ENCODE peak calls at places on chromosome 6, in six cellular contexts. O is kidney, C is OCI-LY7, S is fibroblast of lung, H is heart right ventricle, W is A673. K is an unnamed sample.
A peak's percentile ranks its signal among the peaks of the same experiment; 100 is the strongest.

GRCh38 chr6:132205946-132206345 is 195.3 kb downstream of the MOXD1 start:
- DNase-seq in C (no peak), W (no peak), O (no peak), H (no peak), S (no peak), K (no peak)

GRCh38 chr6:44868335-44868668 is 459.8 kb upstream of the RUNX2 start:
- DNase-seq in H (no peak), S (no peak), W (no peak), C (no peak), O (no peak), K (no peak)

GRCh38 chr6:140871911-140872310 is 1260.8 kb upstream of the GJE1 start:
- DNase-seq in S (peak; percentile 70), H (no peak), C (no peak), O (no peak), W (no peak), K (no peak)

GRCh38 chr6:140857734-140858380 is 1274.9 kb upstream of the GJE1 start:
- DNase-seq in W (peak; percentile 23), S (peak; percentile 99), O (no peak), H (no peak), C (no peak), K (no peak)

GRCh38 chr6:148407372-148407771 is 64.7 kb downstream of the SASH1 start:
- DNase-seq in S (peak; percentile 98), H (no peak), W (no peak), C (no peak), O (no peak), K (no peak)

GRCh38 chr6:41071923-41072835 is at the start of gene OARD1:
- DNase-seq in C (peak; percentile 99), H (peak; percentile 100), W (peak; percentile 90), O (peak; percentile 100), S (peak; percentile 88), K (peak; percentile 99)

GRCh38 chr6:170051229-170052172 is 239.4 kb downstream of the DLL1 start:
- DNase-seq in O (peak; percentile 66), H (no peak), S (no peak), W (no peak), C (no peak), K (peak; percentile 16)

GRCh38 chr6:10429638-10430427 is 15.0 kb upstream of the TFAP2A start:
- DNase-seq in W (peak; percentile 85), C (peak; percentile 64), H (no peak), S (peak; percentile 58), O (no peak), K (no peak)

GRCh38 chr6:98932424-98932823 is 15.3 kb downstream of the FBXL4 start:
- DNase-seq in C (no peak), S (no peak), O (no peak), H (no peak), W (no peak), K (no peak)

GRCh38 chr6:138682722-138683521 is 90.6 kb upstream of the CCDC28A start:
- DNase-seq in H (peak; percentile 15), S (peak; percentile 82), W (no peak), O (no peak), C (no peak), K (no peak)

GRCh38 chr6:24332306-24332705 is 25.6 kb downstream of the DCDC2 start:
- DNase-seq in O (no peak), S (no peak), W (no peak), H (no peak), C (no peak), K (peak; percentile 51)

GRCh38 chr6:63805808-63806572 is 170.4 kb downstream of the PHF3 start:
- DNase-seq in O (no peak), C (no peak), S (peak; percentile 92), H (no peak), W (peak; percentile 90), K (peak; percentile 8)

GRCh38 chr6:10425973-10426780 is 11.3 kb upstream of the TFAP2A start:
- DNase-seq in W (peak; percentile 82), H (no peak), O (peak; percentile 89), C (peak; percentile 14), S (no peak), K (no peak)

GRCh38 chr6:170082531-170083187 is 208.2 kb downstream of the DLL1 start:
- DNase-seq in O (no peak), H (peak; percentile 2), C (no peak), W (no peak), S (no peak), K (peak; percentile 26)

GRCh38 chr6:148538251-148539190 is 195.9 kb downstream of the SASH1 start:
- DNase-seq in S (peak; percentile 59), H (no peak), W (no peak), O (no peak), C (no peak), K (no peak)

GRCh38 chr6:151738267-151738666 is 69.2 kb upstream of the ESR1 start:
- DNase-seq in H (no peak), C (no peak), W (no peak), S (no peak), O (no peak), K (no peak)

GRCh38 chr6:89640804-89641203 is 2.3 kb upstream of the LYRM2 start:
- DNase-seq in C (no peak), O (no peak), S (no peak), H (no peak), W (no peak), K (no peak)

GRCh38 chr6:137839076-137839475 is 28.0 kb upstream of the TNFAIP3 start:
- DNase-seq in H (no peak), W (no peak), S (no peak), C (no peak), O (no peak), K (no peak)

GRCh38 chr6:52720301-52720700 is 43.0 kb downstream of the GSTA2 start:
- DNase-seq in H (no peak), O (no peak), S (no peak), W (no peak), C (no peak), K (no peak)

GRCh38 chr6:150191809-150192208 is 49.0 kb downstream of the PPP1R14C start:
- DNase-seq in C (no peak), S (no peak), W (no peak), H (no peak), O (no peak), K (no peak)

GRCh38 chr6:150184850-150185480 is 42.1 kb downstream of the PPP1R14C start:
- DNase-seq in O (no peak), C (peak; percentile 57), S (no peak), H (no peak), W (no peak), K (no peak)

GRCh38 chr6:150186129-150186898 is 43.5 kb downstream of the PPP1R14C start:
- DNase-seq in C (no peak), W (no peak), S (no peak), H (no peak), O (no peak), K (no peak)

GRCh38 chr6:150185697-150186096 is 42.9 kb downstream of the PPP1R14C start:
- DNase-seq in H (no peak), C (peak; percentile 32), W (no peak), O (peak; percentile 73), S (no peak), K (no peak)

DNA sequence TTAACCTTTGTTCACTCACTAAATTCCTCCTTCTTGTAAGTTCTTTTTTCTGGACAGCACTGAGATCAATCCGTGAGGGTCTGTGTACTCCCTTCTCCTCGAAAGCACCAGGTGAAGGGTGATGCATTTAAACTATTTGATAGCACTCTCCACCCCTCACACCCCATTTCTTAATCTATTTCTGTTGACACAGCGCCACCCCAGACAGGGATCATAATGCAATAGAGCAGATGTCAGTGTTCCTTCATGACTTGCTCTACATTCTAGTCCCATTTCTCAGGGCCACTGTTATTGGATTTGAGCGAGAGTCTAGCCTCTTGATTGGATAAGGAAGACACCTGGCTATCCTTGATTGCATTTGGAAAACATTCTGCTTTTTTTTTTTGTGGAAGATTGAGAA is 46.3 kb downstream of the PPP1R14C start:
- DNase-seq in H (no peak), O (no peak), S (no peak), C (peak; percentile 54), W (no peak), K (peak; percentile 64)
- TF ChIP-seq CTCF in H (no peak), O (no peak), S (no peak), C (peak; percentile 81), W (peak; percentile 18), K (no peak)

DNA sequence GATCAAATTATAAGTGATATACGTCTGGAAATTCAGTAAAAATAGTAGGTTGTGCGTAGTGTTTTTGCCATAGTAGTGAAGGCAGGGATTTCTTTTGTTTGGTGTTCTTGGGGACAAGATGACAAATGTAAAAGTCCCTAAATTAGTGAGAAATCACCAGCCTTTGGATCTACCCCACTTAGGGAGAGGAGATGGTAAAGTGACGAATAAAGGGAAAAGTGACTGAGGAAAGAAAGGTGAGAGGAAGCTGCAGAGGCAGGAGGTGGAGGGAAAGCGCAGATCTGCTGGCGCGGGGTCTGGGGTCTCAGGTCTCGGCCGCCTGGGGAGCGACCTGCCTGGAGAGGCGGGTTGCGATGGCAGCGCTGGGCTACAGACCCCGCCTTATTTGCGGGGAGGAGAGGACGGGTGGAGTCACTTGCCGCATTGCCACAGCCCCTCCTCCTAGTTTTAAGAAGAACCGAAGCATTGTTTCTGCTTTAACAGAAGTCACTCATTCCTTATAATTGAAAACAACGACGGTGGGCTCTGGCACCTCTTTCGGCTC is 3.4 kb upstream of the LIN28B start:
- DNase-seq in O (no peak), W (no peak), H (no peak), S (no peak), C (no peak), K (no peak)
- H3K4me3 ChIP-seq in O (no peak overlapping the region), W (no peak overlapping the region), H (no peak overlapping the region), S (no peak overlapping the region), C (no peak overlapping the region), K (no peak overlapping the region)

DNA sequence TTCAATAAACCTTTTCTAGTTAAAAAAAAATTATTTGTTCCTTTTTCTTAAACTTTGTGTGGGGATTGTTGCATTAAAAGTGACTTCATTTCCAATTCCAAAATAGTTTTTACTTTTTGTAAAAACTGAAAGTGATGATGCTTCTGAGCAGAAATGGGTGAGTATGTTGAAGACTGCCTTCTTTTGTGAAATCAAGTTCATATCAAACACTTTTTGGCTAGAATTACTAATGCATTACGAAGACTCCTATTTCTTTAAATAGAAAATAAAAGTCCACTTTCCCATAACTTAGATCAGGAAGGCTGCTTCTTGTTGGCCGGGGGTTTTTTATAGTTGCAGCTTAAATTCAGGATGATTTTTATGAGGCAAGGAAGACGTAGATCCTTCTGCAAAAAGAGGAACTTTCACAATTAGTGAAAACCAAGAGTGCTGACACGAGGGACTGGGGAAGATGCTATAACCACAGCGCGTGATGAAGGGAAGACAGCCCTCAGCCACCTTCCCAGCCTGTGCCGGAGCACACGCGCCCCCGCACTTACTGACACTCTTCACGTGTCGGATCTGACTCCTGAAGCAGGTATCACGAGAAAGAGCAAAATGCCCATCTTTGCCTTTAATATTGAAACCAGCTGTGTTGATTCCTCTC is 206.1 kb upstream of the PRDM1 start:
- DNase-seq in W (no peak), H (no peak), O (no peak), C (peak; percentile 63), S (no peak), K (no peak)
- H3K4me1 ChIP-seq in W (no peaks in the 10 kb centered on the region), H (peaks cover 9% of the 10 kb centered on the region), O (no peaks in the 10 kb centered on the region), C (peaks cover 92% of the 10 kb centered on the region), S (no peaks in the 10 kb centered on the region), K (no peaks in the 10 kb centered on the region)

DNA sequence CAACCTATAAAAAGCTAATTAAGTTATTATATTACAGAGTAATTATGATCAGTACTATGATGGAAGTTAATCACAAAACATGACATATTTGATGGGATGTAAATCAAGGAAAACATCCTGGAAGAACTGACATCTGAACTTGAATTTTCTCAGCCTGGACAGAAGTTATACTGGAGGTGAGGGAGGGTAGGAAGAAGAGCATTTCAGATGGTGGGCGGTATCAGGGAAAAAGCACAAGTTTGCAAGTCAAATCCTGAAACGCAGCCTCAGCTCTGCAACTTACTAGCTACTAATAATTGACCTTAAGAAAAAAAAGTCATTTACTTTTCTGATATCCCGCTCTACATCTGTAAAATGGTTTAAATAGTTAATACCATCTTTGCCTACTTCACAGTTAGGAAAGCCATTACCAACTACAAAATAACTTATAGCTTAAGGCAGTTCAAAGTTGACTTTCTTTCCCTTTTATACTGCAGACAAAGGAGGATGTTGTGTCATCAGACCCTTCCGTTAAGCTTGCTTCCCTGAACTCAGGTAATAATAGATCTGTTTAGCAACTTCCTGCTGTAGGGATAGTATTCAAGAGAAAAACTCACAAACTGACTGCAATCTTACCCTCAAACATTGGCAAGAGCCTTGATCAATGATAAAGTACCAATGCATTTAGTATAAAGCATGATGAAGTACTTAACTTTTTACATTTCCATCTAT is 21.0 kb downstream of the NOL7 start:
- DNase-seq in C (no peak), O (no peak), W (no peak), H (no peak), S (no peak), K (no peak)
- TF ChIP-seq CTCF in C (no peak), O (no peak), W (no peak), H (no peak), S (no peak), K (no peak)